ENCODE peak calls at places on chromosome 21, in eight cellular contexts. U is H4; C is omental fat pad; J is activated CD8-positive, alpha-beta memory T cell treated with anti-CD3 and anti-CD28 coated beads for 24 hours; A is KG1; T is NCI-H524; Q is EL; H is kidney. S is an unnamed sample.

GRCh38 chr21:34892196-34892595 is 156.9 kb downstream of the RUNX1 start:
- DNase-seq in U (no peak), C (no peak), J (no peak), A (peak), T (no peak), Q (peak), H (no peak), S (no peak)

GRCh38 chr21:25283720-25284119 is 323.6 kb downstream of the MRPL39 start:
- DNase-seq in U (peak), C (no peak), J (no peak), A (no peak), T (no peak), Q (peak), H (no peak), S (no peak)

GRCh38 chr21:25338415-25338814 is 268.9 kb downstream of the MRPL39 start:
- DNase-seq in U (no peak), C (no peak), J (no peak), A (no peak), T (no peak), Q (no peak), H (no peak), S (no peak)

GRCh38 chr21:41754481-41754891 is 12.4 kb downstream of the RIPK4 start:
- DNase-seq in U (peak), C (no peak), J (no peak), A (no peak), T (no peak), Q (no peak), H (peak), S (no peak)

GRCh38 chr21:39938086-39938611 is 70.9 kb downstream of the PCP4 start:
- DNase-seq in U (no peak), C (no peak), J (no peak), A (no peak), T (no peak), Q (no peak), H (no peak), S (no peak)

GRCh38 chr21:28393279-28393678 is 599.4 kb downstream of the LTN1 start:
- DNase-seq in U (peak), C (no peak), J (no peak), A (no peak), T (no peak), Q (no peak), H (peak), S (no peak)

GRCh38 chr21:24895885-24896734 is 711.2 kb downstream of the MRPL39 start:
- DNase-seq in U (peak), C (no peak), J (no peak), A (no peak), T (no peak), Q (no peak), H (no peak), S (no peak)

GRCh38 chr21:43740497-43741156 is 21.7 kb downstream of the PDXK start:
- DNase-seq in U (no peak), C (no peak), J (no peak), A (no peak), T (no peak), Q (no peak), H (no peak), S (no peak)

GRCh38 chr21:45977396-45977795 is 4.2 kb upstream of the COL6A1 start:
- DNase-seq in U (no peak), C (no peak), J (no peak), A (no peak), T (no peak), Q (no peak), H (peak), S (no peak)

GRCh38 chr21:22223385-22223784 is 1225.2 kb downstream of the NCAM2 start:
- DNase-seq in U (no peak), C (no peak), J (no peak), A (no peak), T (no peak), Q (no peak), H (no peak), S (no peak)

GRCh38 chr21:17819114-17819877 is at the start of gene C21orf91:
- DNase-seq in U (peak), C (peak), J (peak), A (peak), T (peak), Q (peak), H (peak), S (peak)

GRCh38 chr21:21897275-21897883 is 899.2 kb downstream of the NCAM2 start:
- DNase-seq in U (no peak), C (no peak), J (no peak), A (no peak), T (no peak), Q (peak), H (no peak), S (no peak)

GRCh38 chr21:25039461-25040380 is 567.6 kb downstream of the MRPL39 start:
- DNase-seq in U (peak), C (no peak), J (no peak), A (peak), T (peak), Q (no peak), H (no peak), S (no peak)

GRCh38 chr21:26007911-26008579 is 162.5 kb downstream of the APP start:
- DNase-seq in U (peak), C (no peak), J (no peak), A (no peak), T (peak), Q (no peak), H (no peak), S (no peak)

GRCh38 chr21:34841154-34841553 is 172.4 kb downstream of the CLIC6 start:
- DNase-seq in U (no peak), C (no peak), J (peak), A (no peak), T (no peak), Q (no peak), H (no peak), S (no peak)

GRCh38 chr21:42513151-42513984 is at the start of gene SLC37A1:
- DNase-seq in U (no peak), C (no peak), J (peak), A (no peak), T (no peak), Q (no peak), H (peak), S (no peak)

GRCh38 chr21:35468991-35469390 is 419.9 kb upstream of the RUNX1 start:
- DNase-seq in U (no peak), C (no peak), J (no peak), A (no peak), T (no peak), Q (no peak), H (no peak), S (no peak)

GRCh38 chr21:31282095-31282709 is 61.9 kb downstream of the TIAM1 start:
- DNase-seq in U (peak), C (no peak), J (no peak), A (no peak), T (no peak), Q (peak), H (no peak), S (peak)

GRCh38 chr21:36199021-36199420 is 42.4 kb downstream of the DOP1B start:
- DNase-seq in U (no peak), C (no peak), J (no peak), A (no peak), T (no peak), Q (no peak), H (peak), S (no peak)

GRCh38 chr21:17915976-17916375 is 96.8 kb upstream of the C21orf91 start:
- DNase-seq in U (no peak), C (no peak), J (no peak), A (no peak), T (peak), Q (no peak), H (no peak), S (no peak)

GRCh38 chr21:34582506-34583150 is 32.3 kb downstream of the RCAN1 start:
- DNase-seq in U (peak), C (no peak), J (no peak), A (no peak), T (no peak), Q (peak), H (no peak), S (no peak)

GRCh38 chr21:44800971-44801467 is 601 bp downstream of the UBE2G2 start:
- DNase-seq in U (no peak), C (no peak), J (no peak), A (peak), T (peak), Q (peak), H (no peak), S (peak)

GRCh38 chr21:25005388-25005787 is 601.9 kb downstream of the MRPL39 start:
- DNase-seq in U (peak), C (no peak), J (no peak), A (peak), T (no peak), Q (no peak), H (no peak), S (no peak)

GRCh38 chr21:45393021-45393420 is 11.9 kb upstream of the COL18A1 start:
- DNase-seq in U (no peak), C (no peak), J (no peak), A (no peak), T (no peak), Q (no peak), H (peak), S (no peak)

GRCh38 chr21:32483293-32483595 is 70.7 kb downstream of the EVA1C start:
- DNase-seq in U (no peak), C (no peak), J (no peak), A (no peak), T (no peak), Q (no peak), H (no peak), S (no peak)

GRCh38 chr21:27586986-27587385 is 620.1 kb upstream of the ADAMTS5 start:
- DNase-seq in U (no peak), C (no peak), J (no peak), A (no peak), T (no peak), Q (no peak), H (no peak), S (no peak)

GRCh38 chr21:16911166-16911607 is 601.7 kb upstream of the CXADR start:
- DNase-seq in U (no peak), C (no peak), J (no peak), A (no peak), T (no peak), Q (no peak), H (no peak), S (no peak)